ENCODE peak calls at places on chromosomes 16 and 17, in eight cellular contexts. E is RCC 7860; B is heart left ventricle; W is T-cell; Y is retina; G is HTR-8/SVneo; A is endodermal cell; N is activated CD8-positive, alpha-beta memory T cell treated with anti-CD3 and anti-CD28 coated beads for 4 hours. D is an unnamed sample.

GRCh38 chr17:37737081-37737480 is 7.8 kb downstream of the HNF1B start:
- DNase-seq in E (no peak), B (no peak), W (no peak), Y (no peak), G (no peak), A (no peak), N (no peak), D (no peak)

GRCh38 chr17:76681222-76682137 is 29.3 kb downstream of the MXRA7 start:
- DNase-seq in E (peak), B (peak), W (peak), Y (peak), G (peak), A (peak), N (peak), D (no peak)

GRCh38 chr17:78583091-78583490 is 5.9 kb upstream of the DNAH17 start:
- DNase-seq in E (no peak), B (no peak), W (no peak), Y (no peak), G (no peak), A (peak), N (no peak), D (no peak)

GRCh38 chr16:56916571-56917403 is 15.2 kb upstream of the HERPUD1 start:
- DNase-seq in E (no peak), B (no peak), W (no peak), Y (no peak), G (no peak), A (no peak), N (no peak), D (no peak)

GRCh38 chr16:11168386-11169065 is 87.5 kb downstream of the SOCS1 start:
- DNase-seq in E (no peak), B (peak), W (no peak), Y (peak), G (no peak), A (no peak), N (no peak), D (no peak)

GRCh38 chr16:58127033-58127556 is 2.1 kb downstream of the CFAP20 start:
- DNase-seq in E (no peak), B (no peak), W (peak), Y (no peak), G (no peak), A (no peak), N (no peak), D (no peak)

GRCh38 chr16:70252355-70252988 is 732 bp upstream of the EXOSC6 start:
- DNase-seq in E (no peak), B (no peak), W (no peak), Y (no peak), G (no peak), A (peak), N (no peak), D (no peak)

GRCh38 chr16:48451323-48451722 is 66.1 kb upstream of the SIAH1 start:
- DNase-seq in E (no peak), B (no peak), W (no peak), Y (no peak), G (no peak), A (no peak), N (no peak), D (no peak)

GRCh38 chr16:20886320-20886719 is 13.8 kb downstream of the DCUN1D3 start:
- DNase-seq in E (no peak), B (no peak), W (no peak), Y (no peak), G (no peak), A (no peak), N (no peak), D (no peak)

GRCh38 chr16:58121132-58121531 is 8.0 kb downstream of the CFAP20 start:
- DNase-seq in E (no peak), B (no peak), W (no peak), Y (no peak), G (no peak), A (no peak), N (no peak), D (no peak)

GRCh38 chr16:50284131-50284911 is 18.0 kb downstream of the ADCY7 start:
- DNase-seq in E (no peak), B (no peak), W (no peak), Y (no peak), G (no peak), A (no peak), N (no peak), D (no peak)

GRCh38 chr17:65657251-65657828 is 95.9 kb upstream of the AXIN2 start:
- DNase-seq in E (no peak), B (no peak), W (no peak), Y (no peak), G (no peak), A (no peak), N (no peak), D (no peak)

GRCh38 chr16:78729687-78730086 is 630.2 kb downstream of the WWOX start:
- DNase-seq in E (no peak), B (no peak), W (no peak), Y (no peak), G (no peak), A (no peak), N (no peak), D (no peak)

GRCh38 chr16:85898521-85899442 is at the start of gene IRF8:
- DNase-seq in E (no peak), B (peak), W (peak), Y (peak), G (peak), A (peak), N (peak), D (no peak)

D was measured in glomerular endothelial cell.